ENCODE peak calls at places on chromosomes 13 and 19, in eight cellular contexts. L is frontal cortex; Q is stimulated activated CD4-positive, alpha-beta T cell treated with anti-CD3 and anti-CD28 coated beads, Interleukin-1b, Interleukin-23, amount 100 ng/mL, for 24 hours; H is thoracic aorta; G is stimulated activated naive CD8-positive, alpha-beta T cell treated with anti-CD3 and anti-CD28 coated beads, Interleukin-15, amount 100 ng/mL, for 72 hours; E is activated CD4-positive, alpha-beta T cell treated with anti-CD3 and anti-CD28 coated beads for 36 hours; Y is epithelial cell of esophagus; N is stimulated activated CD8-positive, alpha-beta memory T cell treated with anti-CD3 and anti-CD28 coated beads, Interleukin-12 subunit alpha, Interleukin-12 subunit beta, amount 100 ng/mL, for 4 hours. O is an unnamed sample.

GRCh38 chr19:45117167-45117594 is 24.2 kb downstream of the PPP1R37 start:
- DNase-seq in G (peak; percentile 78), Y (no peak), Q (peak; percentile 68), H (no peak), L (no peak), E (peak; percentile 87), N (peak; percentile 41), O (no peak)

GRCh38 chr19:29714371-29714952 is 599 bp downstream of the C19orf12 start:
- DNase-seq in Q (peak; percentile 15), L (no peak), G (no peak), N (no peak), Y (no peak), E (peak; percentile 66), H (no peak), O (no peak)

GRCh38 chr19:11195169-11195568 is 2.2 kb downstream of the KANK2 start:
- DNase-seq in H (no peak), Y (no peak), E (no peak), L (no peak), G (no peak), Q (no peak), N (no peak), O (no peak)

GRCh38 chr19:38656171-38656981 is 8.9 kb downstream of the ACTN4 start:
- DNase-seq in N (no peak), E (peak; percentile 47), Q (peak; percentile 26), G (peak; percentile 48), Y (peak; percentile 86), H (no peak), L (no peak), O (no peak)

GRCh38 chr19:38975861-38976271 is 324 bp upstream of the FBXO17 start:
- DNase-seq in Q (no peak), L (no peak), N (no peak), H (no peak), Y (peak; percentile 24), G (no peak), E (no peak), O (peak; percentile 55)

GRCh38 chr19:2779121-2779740 is 3.8 kb downstream of the SGTA start:
- DNase-seq in E (no peak), G (no peak), Q (no peak), H (no peak), L (no peak), N (no peak), Y (no peak), O (no peak)

GRCh38 chr13:98133949-98134348 is 8.9 kb upstream of the FARP1 start:
- DNase-seq in H (no peak), L (no peak), Q (no peak), Y (no peak), E (no peak), G (no peak), N (no peak), O (no peak)

GRCh38 chr19:13430790-13431582 is 75.3 kb downstream of the CACNA1A start:
- DNase-seq in H (no peak), E (peak; percentile 76), L (no peak), G (peak; percentile 57), Y (peak; percentile 59), Q (peak; percentile 40), N (peak; percentile 7), O (peak; percentile 42)

GRCh38 chr13:31214379-31214778 is 14.6 kb downstream of the B3GLCT start:
- DNase-seq in E (no peak), G (no peak), L (no peak), Y (no peak), N (no peak), Q (no peak), H (no peak), O (no peak)

GRCh38 chr13:39565036-39565949 is 37.7 kb downstream of the LHFPL6 start:
- DNase-seq in H (no peak), Y (peak; percentile 85), L (peak; percentile 38), G (no peak), N (no peak), Q (no peak), E (no peak), O (peak; percentile 37)

GRCh38 chr19:30411714-30412113 is 39.5 kb downstream of the ZNF536 start:
- DNase-seq in E (no peak), G (no peak), Y (no peak), H (no peak), L (no peak), Q (no peak), N (no peak), O (no peak)

GRCh38 chr19:17458970-17459369 is 1.8 kb downstream of the NXNL1 start:
- DNase-seq in N (no peak), G (no peak), Q (no peak), H (no peak), L (no peak), Y (peak; percentile 42), E (no peak), O (no peak)

GRCh38 chr13:81916471-81916870 is 1575.5 kb upstream of the SPRY2 start:
- DNase-seq in H (no peak), Q (no peak), L (no peak), Y (peak; percentile 5), N (no peak), E (no peak), G (no peak), O (no peak)

GRCh38 chr13:90238433-90238832 is 1109.1 kb upstream of the MIR17HG start:
- DNase-seq in H (no peak), G (no peak), Q (no peak), L (no peak), N (no peak), Y (peak; percentile 58), E (no peak), O (peak; percentile 13)

GRCh38 chr19:7236153-7236552 is 58.1 kb downstream of the INSR start:
- DNase-seq in L (no peak), Q (no peak), Y (no peak), E (no peak), N (no peak), H (no peak), G (no peak), O (no peak)

GRCh38 chr19:47022140-47022536 is 2.5 kb downstream of the NPAS1 start:
- DNase-seq in H (no peak), N (no peak), Q (no peak), E (no peak), L (no peak), Y (no peak), G (no peak), O (no peak)

GRCh38 chr19:33064117-33064777 is 441 bp downstream of the RHPN2 start:
- DNase-seq in Y (no peak), G (peak; percentile 28), E (peak; percentile 60), H (no peak), L (no peak), N (no peak), Q (no peak), O (no peak)

GRCh38 chr13:42056585-42056984 is 8.1 kb downstream of the DGKH start:
- DNase-seq in H (no peak), Q (no peak), Y (no peak), G (no peak), L (no peak), N (no peak), E (no peak), O (no peak)

GRCh38 chr13:26508885-26509284 is 48.6 kb upstream of the WASF3 start:
- DNase-seq in Q (no peak), E (no peak), G (no peak), N (no peak), L (no peak), Y (peak; percentile 90), H (no peak), O (peak; percentile 82)

GRCh38 chr19:13899912-13900584 is 5.9 kb downstream of the BRME1 start:
- DNase-seq in Y (no peak), G (no peak), E (no peak), N (no peak), H (no peak), Q (no peak), L (no peak), O (no peak)

GRCh38 chr13:71871844-71872243 is 4.8 kb upstream of the DACH1 start:
- DNase-seq in Y (no peak), H (no peak), G (no peak), E (no peak), N (no peak), Q (no peak), L (no peak), O (no peak)

GRCh38 chr19:30378701-30379100 is 6.5 kb downstream of the ZNF536 start:
- DNase-seq in L (no peak), E (no peak), Q (no peak), Y (no peak), N (no peak), G (no peak), H (no peak), O (no peak)

O was measured in H4.